ENCODE peak calls at places on chromosomes 12 and 14, in four cellular contexts. W, C, J and S are unnamed samples.

GRCh38 chr12:89160716-89161123 is 191.6 kb downstream of the DUSP6 start:
- DNase-seq in W (peak), C (no peak), J (peak), S (peak)

GRCh38 chr12:4829161-4829792 is 80.4 kb upstream of the KCNA1 start:
- DNase-seq in W (no peak), C (no peak), J (no peak), S (no peak)

GRCh38 chr12:106139422-106140141 is 828 bp upstream of the NUAK1 start:
- DNase-seq in W (peak), C (peak), J (peak), S (peak)

GRCh38 chr14:74642011-74642410 is 30.0 kb upstream of the LTBP2 start:
- DNase-seq in W (no peak), C (no peak), J (no peak), S (no peak)

GRCh38 chr14:28745176-28745575 is 21.4 kb upstream of the FOXG1 start:
- DNase-seq in W (no peak), C (no peak), J (no peak), S (no peak)

GRCh38 chr14:102363182-102363952 is 626 bp downstream of the TECPR2 start:
- DNase-seq in W (peak), C (peak), J (peak), S (peak)

GRCh38 chr12:2640709-2641108 is 154.1 kb upstream of the FKBP4 start:
- DNase-seq in W (peak), C (no peak), J (peak), S (peak)

GRCh38 chr14:106268013-106268727 is 741.8 kb downstream of the TMEM121 start:
- DNase-seq in W (no peak), C (no peak), J (no peak), S (peak)

GRCh38 chr14:50545618-50546017 is 13.2 kb upstream of the MAP4K5 start:
- DNase-seq in W (peak), C (no peak), J (no peak), S (peak)

GRCh38 chr14:94021416-94022157 is 4.6 kb upstream of the OTUB2 start:
- DNase-seq in W (no peak), C (no peak), J (no peak), S (no peak)